ENCODE peak calls at places on chromosomes 4 and X, in five cellular contexts. One of them, this sample, is unnamed.

GRCh38 chr4:171813195-171813955 is at the start of gene GALNTL6:
- DNase-seq in HCT116: no peak
- DNase-seq in caudate nucleus: no peak
- DNase-seq in HT1080: no peak
- DNase-seq in RWPE2: peak
- DNase-seq in this sample: no peak

GRCh38 chr4:141636077-141636770 is at the start of gene IL15:
- DNase-seq in HCT116: peak
- DNase-seq in caudate nucleus: no peak
- DNase-seq in HT1080: peak
- DNase-seq in RWPE2: peak
- DNase-seq in this sample: no peak

GRCh38 chr4:139791681-139792080 is 126.1 kb downstream of the MGST2 start:
- DNase-seq in HCT116: no peak
- DNase-seq in caudate nucleus: no peak
- DNase-seq in HT1080: no peak
- DNase-seq in RWPE2: no peak
- DNase-seq in this sample: no peak

GRCh38 chr4:6938758-6939201 is 29.2 kb downstream of the TBC1D14 start:
- DNase-seq in HCT116: no peak
- DNase-seq in caudate nucleus: no peak
- DNase-seq in HT1080: no peak
- DNase-seq in RWPE2: no peak
- DNase-seq in this sample: no peak

GRCh38 chr4:127124919-127125318 is 507.8 kb upstream of the INTU start:
- DNase-seq in HCT116: no peak
- DNase-seq in caudate nucleus: no peak
- DNase-seq in HT1080: no peak
- DNase-seq in RWPE2: no peak
- DNase-seq in this sample: no peak

GRCh38 chr4:24894243-24894642 is 18.6 kb downstream of the CCDC149 start:
- DNase-seq in HCT116: no peak
- DNase-seq in caudate nucleus: no peak
- DNase-seq in HT1080: no peak
- DNase-seq in RWPE2: no peak
- DNase-seq in this sample: no peak

GRCh38 chr4:25938251-25939186 is 24.5 kb downstream of the SMIM20 start:
- DNase-seq in HCT116: no peak
- DNase-seq in caudate nucleus: no peak
- DNase-seq in HT1080: peak
- DNase-seq in RWPE2: no peak
- DNase-seq in this sample: peak

GRCh38 chr4:101292214-101292613 is 55.1 kb downstream of the PPP3CA start:
- DNase-seq in HCT116: no peak
- DNase-seq in caudate nucleus: no peak
- DNase-seq in HT1080: no peak
- DNase-seq in RWPE2: no peak
- DNase-seq in this sample: no peak

GRCh38 chrX:149540621-149541520 is at the start of gene EOLA1:
- DNase-seq in HCT116: peak
- DNase-seq in caudate nucleus: peak
- DNase-seq in HT1080: peak
- DNase-seq in RWPE2: peak
- DNase-seq in this sample: peak

GRCh38 chr4:177489847-177490246 is 47.6 kb upstream of the AGA start:
- DNase-seq in HCT116: no peak
- DNase-seq in caudate nucleus: no peak
- DNase-seq in HT1080: no peak
- DNase-seq in RWPE2: no peak
- DNase-seq in this sample: no peak

GRCh38 chr4:94208268-94208667 is 603 bp downstream of the SMARCAD1 start:
- DNase-seq in HCT116: no peak
- DNase-seq in caudate nucleus: no peak
- DNase-seq in HT1080: no peak
- DNase-seq in RWPE2: no peak
- DNase-seq in this sample: no peak

GRCh38 chr4:76589872-76590846 is 155.1 kb downstream of the SHROOM3 start:
- DNase-seq in HCT116: peak
- DNase-seq in caudate nucleus: no peak
- DNase-seq in HT1080: peak
- DNase-seq in RWPE2: no peak
- DNase-seq in this sample: no peak

GRCh38 chr4:3827616-3828492 is 61.7 kb downstream of the ADRA2C start:
- DNase-seq in HCT116: no peak
- DNase-seq in caudate nucleus: peak
- DNase-seq in HT1080: no peak
- DNase-seq in RWPE2: no peak
- DNase-seq in this sample: no peak

GRCh38 chrX:574830-575229 is 55.8 kb upstream of the SHOX start:
- DNase-seq in HCT116: no peak
- DNase-seq in caudate nucleus: no peak
- DNase-seq in HT1080: no peak
- DNase-seq in RWPE2: no peak
- DNase-seq in this sample: no peak

GRCh38 chr4:53908661-53909078 is 155.7 kb downstream of the CHIC2 start:
- DNase-seq in HCT116: peak
- DNase-seq in caudate nucleus: no peak
- DNase-seq in HT1080: peak
- DNase-seq in RWPE2: no peak
- DNase-seq in this sample: peak

GRCh38 chrX:108070891-108071290 is 20.5 kb downstream of the PSMD10 start:
- DNase-seq in HCT116: no peak
- DNase-seq in caudate nucleus: no peak
- DNase-seq in HT1080: peak
- DNase-seq in RWPE2: no peak
- DNase-seq in this sample: peak

GRCh38 chr4:83196936-83197335 is 82.4 kb upstream of the PLAC8 start:
- DNase-seq in HCT116: no peak
- DNase-seq in caudate nucleus: no peak
- DNase-seq in HT1080: no peak
- DNase-seq in RWPE2: no peak
- DNase-seq in this sample: no peak

GRCh38 chr4:77449162-77449561 is 156.5 kb upstream of the CXCL13 start:
- DNase-seq in HCT116: no peak
- DNase-seq in caudate nucleus: no peak
- DNase-seq in HT1080: peak
- DNase-seq in RWPE2: no peak
- DNase-seq in this sample: peak

GRCh38 chr4:169849456-169849855 is 91.7 kb upstream of the HPF1 start:
- DNase-seq in HCT116: no peak
- DNase-seq in caudate nucleus: no peak
- DNase-seq in HT1080: no peak
- DNase-seq in RWPE2: no peak
- DNase-seq in this sample: no peak

GRCh38 chr4:85209161-85209560 is 242.7 kb upstream of the WDFY3 start:
- DNase-seq in HCT116: peak
- DNase-seq in caudate nucleus: no peak
- DNase-seq in HT1080: no peak
- DNase-seq in RWPE2: no peak
- DNase-seq in this sample: no peak

GRCh38 chr4:15765910-15766703 is 12.0 kb upstream of the CD38 start:
- DNase-seq in HCT116: no peak
- DNase-seq in caudate nucleus: no peak
- DNase-seq in HT1080: peak
- DNase-seq in RWPE2: no peak
- DNase-seq in this sample: no peak